ENCODE peak calls at places on chromosomes 7 and 10, in eight cellular contexts. One of them, this sample, is unnamed.

GRCh38 chr7:112566392-112567324 is 85.9 kb downstream of the LSMEM1 start:
- DNase-seq in ovary: no peak
- DNase-seq in CD8-positive, alpha-beta memory T cell: no peak
- DNase-seq in CD8-positive, alpha-beta T cell: no peak
- DNase-seq in fibroblast of the aortic adventitia: no peak
- DNase-seq in Caco-2: no peak
- DNase-seq in Peyer's patch: no peak
- DNase-seq in fibroblast of mammary gland: no peak
- DNase-seq in this sample: no peak

GRCh38 chr10:97597778-97598177 is 8.3 kb downstream of the C10orf62 start:
- DNase-seq in fibroblast of mammary gland: no peak
- DNase-seq in Peyer's patch: no peak
- DNase-seq in Caco-2: no peak
- DNase-seq in CD8-positive, alpha-beta memory T cell: no peak
- DNase-seq in CD8-positive, alpha-beta T cell: no peak
- DNase-seq in ovary: no peak
- DNase-seq in fibroblast of the aortic adventitia: no peak
- DNase-seq in this sample: no peak

GRCh38 chr10:117960345-117960744 is 86.4 kb downstream of the RAB11FIP2 start:
- DNase-seq in Peyer's patch: no peak
- DNase-seq in fibroblast of the aortic adventitia: peak
- DNase-seq in CD8-positive, alpha-beta T cell: no peak
- DNase-seq in Caco-2: no peak
- DNase-seq in ovary: no peak
- DNase-seq in fibroblast of mammary gland: peak
- DNase-seq in CD8-positive, alpha-beta memory T cell: no peak
- DNase-seq in this sample: no peak

GRCh38 chr10:25061711-25062455 is 45.5 kb downstream of the THNSL1 start:
- DNase-seq in ovary: no peak
- DNase-seq in fibroblast of the aortic adventitia: peak
- DNase-seq in Peyer's patch: no peak
- DNase-seq in CD8-positive, alpha-beta T cell: no peak
- DNase-seq in fibroblast of mammary gland: peak
- DNase-seq in CD8-positive, alpha-beta memory T cell: no peak
- DNase-seq in Caco-2: peak
- DNase-seq in this sample: no peak

GRCh38 chr7:22443370-22444180 is 56.4 kb downstream of the STEAP1B start:
- DNase-seq in Caco-2: no peak
- DNase-seq in ovary: no peak
- DNase-seq in Peyer's patch: no peak
- DNase-seq in fibroblast of the aortic adventitia: no peak
- DNase-seq in CD8-positive, alpha-beta memory T cell: no peak
- DNase-seq in fibroblast of mammary gland: peak
- DNase-seq in CD8-positive, alpha-beta T cell: no peak
- DNase-seq in this sample: no peak

GRCh38 chr7:128404826-128405344 is 4.9 kb downstream of the IMPDH1 start:
- DNase-seq in CD8-positive, alpha-beta T cell: no peak
- DNase-seq in CD8-positive, alpha-beta memory T cell: no peak
- DNase-seq in ovary: peak
- DNase-seq in fibroblast of the aortic adventitia: no peak
- DNase-seq in Peyer's patch: no peak
- DNase-seq in fibroblast of mammary gland: peak
- DNase-seq in Caco-2: no peak
- DNase-seq in this sample: no peak

GRCh38 chr10:74231375-74231774 is 80.4 kb downstream of the ADK start:
- DNase-seq in ovary: no peak
- DNase-seq in fibroblast of mammary gland: peak
- DNase-seq in CD8-positive, alpha-beta memory T cell: no peak
- DNase-seq in Peyer's patch: no peak
- DNase-seq in CD8-positive, alpha-beta T cell: no peak
- DNase-seq in Caco-2: no peak
- DNase-seq in fibroblast of the aortic adventitia: peak
- DNase-seq in this sample: no peak

GRCh38 chr10:16987129-16987670 is 142.4 kb downstream of the CUBN start:
- DNase-seq in ovary: no peak
- DNase-seq in Caco-2: no peak
- DNase-seq in fibroblast of the aortic adventitia: peak
- DNase-seq in fibroblast of mammary gland: peak
- DNase-seq in CD8-positive, alpha-beta memory T cell: no peak
- DNase-seq in CD8-positive, alpha-beta T cell: no peak
- DNase-seq in Peyer's patch: no peak
- DNase-seq in this sample: no peak

GRCh38 chr7:23106801-23107713 is 1.5 kb downstream of the KLHL7 start:
- DNase-seq in fibroblast of mammary gland: no peak
- DNase-seq in fibroblast of the aortic adventitia: peak
- DNase-seq in Peyer's patch: no peak
- DNase-seq in Caco-2: no peak
- DNase-seq in CD8-positive, alpha-beta T cell: no peak
- DNase-seq in CD8-positive, alpha-beta memory T cell: no peak
- DNase-seq in ovary: no peak
- DNase-seq in this sample: no peak

GRCh38 chr7:155208681-155209477 is 88.8 kb upstream of the INSIG1 start:
- DNase-seq in fibroblast of mammary gland: peak
- DNase-seq in ovary: no peak
- DNase-seq in fibroblast of the aortic adventitia: peak
- DNase-seq in CD8-positive, alpha-beta memory T cell: no peak
- DNase-seq in Peyer's patch: no peak
- DNase-seq in CD8-positive, alpha-beta T cell: no peak
- DNase-seq in Caco-2: no peak
- DNase-seq in this sample: no peak

GRCh38 chr7:140212100-140212881 is 35.5 kb upstream of the KDM7A start:
- DNase-seq in Caco-2: no peak
- DNase-seq in Peyer's patch: peak
- DNase-seq in ovary: no peak
- DNase-seq in CD8-positive, alpha-beta T cell: no peak
- DNase-seq in CD8-positive, alpha-beta memory T cell: no peak
- DNase-seq in fibroblast of mammary gland: peak
- DNase-seq in fibroblast of the aortic adventitia: peak
- DNase-seq in this sample: no peak

GRCh38 chr7:140214075-140214684 is 37.4 kb upstream of the KDM7A start:
- DNase-seq in CD8-positive, alpha-beta T cell: no peak
- DNase-seq in fibroblast of mammary gland: peak
- DNase-seq in CD8-positive, alpha-beta memory T cell: no peak
- DNase-seq in Caco-2: no peak
- DNase-seq in fibroblast of the aortic adventitia: peak
- DNase-seq in ovary: no peak
- DNase-seq in Peyer's patch: peak
- DNase-seq in this sample: peak

GRCh38 chr7:140217750-140218501 is 41.1 kb upstream of the KDM7A start:
- DNase-seq in ovary: no peak
- DNase-seq in CD8-positive, alpha-beta T cell: no peak
- DNase-seq in CD8-positive, alpha-beta memory T cell: no peak
- DNase-seq in Peyer's patch: no peak
- DNase-seq in fibroblast of mammary gland: no peak
- DNase-seq in Caco-2: no peak
- DNase-seq in fibroblast of the aortic adventitia: no peak
- DNase-seq in this sample: no peak

GRCh38 chr7:140213684-140214074 is 36.9 kb upstream of the KDM7A start:
- DNase-seq in Peyer's patch: no peak
- DNase-seq in fibroblast of mammary gland: peak
- DNase-seq in CD8-positive, alpha-beta T cell: no peak
- DNase-seq in Caco-2: no peak
- DNase-seq in ovary: no peak
- DNase-seq in CD8-positive, alpha-beta memory T cell: no peak
- DNase-seq in fibroblast of the aortic adventitia: peak
- DNase-seq in this sample: no peak

DNA sequence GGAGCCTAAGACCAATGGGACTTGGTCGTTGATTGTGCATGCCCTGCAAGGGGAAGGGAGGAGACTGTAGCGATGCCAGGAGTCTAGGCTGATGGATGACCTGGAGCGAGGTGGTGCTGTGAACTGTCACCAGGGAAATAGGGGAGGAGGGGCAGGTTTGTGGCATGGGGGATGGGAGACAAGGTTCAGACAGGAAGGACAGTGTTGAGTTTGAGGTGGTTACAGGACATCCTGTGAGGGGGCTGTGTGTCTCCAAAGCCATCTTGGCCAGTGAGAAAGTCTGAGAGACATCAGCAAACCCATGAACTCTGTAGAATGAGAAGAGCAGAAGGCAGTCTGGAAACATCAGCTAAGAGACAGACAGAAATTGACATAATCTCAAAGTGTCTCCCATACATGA is 38.5 kb upstream of the KDM7A start:
- DNase-seq in ovary: no peak
- DNase-seq in CD8-positive, alpha-beta T cell: no peak
- DNase-seq in Caco-2: no peak
- DNase-seq in fibroblast of the aortic adventitia: no peak
- DNase-seq in Peyer's patch: no peak
- DNase-seq in CD8-positive, alpha-beta memory T cell: no peak
- DNase-seq in fibroblast of mammary gland: no peak
- DNase-seq in this sample: no peak
- H3K4me3 ChIP-seq in ovary: no peak
- H3K4me3 ChIP-seq in CD8-positive, alpha-beta T cell: no peak
- H3K4me3 ChIP-seq in Caco-2: no peak
- H3K4me3 ChIP-seq in fibroblast of the aortic adventitia: no peak
- H3K4me3 ChIP-seq in Peyer's patch: no peak
- H3K4me3 ChIP-seq in CD8-positive, alpha-beta memory T cell: no peak
- H3K4me3 ChIP-seq in fibroblast of mammary gland: no peak
- H3K4me3 ChIP-seq in this sample: no peak

GRCh38 chr10:62037166-62037831 is 135.8 kb downstream of the ARID5B start:
- DNase-seq in fibroblast of the aortic adventitia: peak
- DNase-seq in Caco-2: peak
- DNase-seq in ovary: no peak
- DNase-seq in CD8-positive, alpha-beta T cell: no peak
- DNase-seq in Peyer's patch: no peak
- DNase-seq in CD8-positive, alpha-beta memory T cell: no peak
- DNase-seq in fibroblast of mammary gland: peak
- DNase-seq in this sample: no peak
- H3K4me3 ChIP-seq in fibroblast of the aortic adventitia: no peak
- H3K4me3 ChIP-seq in Caco-2: no peak
- H3K4me3 ChIP-seq in ovary: no peak
- H3K4me3 ChIP-seq in CD8-positive, alpha-beta T cell: no peak
- H3K4me3 ChIP-seq in Peyer's patch: no peak
- H3K4me3 ChIP-seq in CD8-positive, alpha-beta memory T cell: no peak
- H3K4me3 ChIP-seq in fibroblast of mammary gland: no peak
- H3K4me3 ChIP-seq in this sample: no peak

DNA sequence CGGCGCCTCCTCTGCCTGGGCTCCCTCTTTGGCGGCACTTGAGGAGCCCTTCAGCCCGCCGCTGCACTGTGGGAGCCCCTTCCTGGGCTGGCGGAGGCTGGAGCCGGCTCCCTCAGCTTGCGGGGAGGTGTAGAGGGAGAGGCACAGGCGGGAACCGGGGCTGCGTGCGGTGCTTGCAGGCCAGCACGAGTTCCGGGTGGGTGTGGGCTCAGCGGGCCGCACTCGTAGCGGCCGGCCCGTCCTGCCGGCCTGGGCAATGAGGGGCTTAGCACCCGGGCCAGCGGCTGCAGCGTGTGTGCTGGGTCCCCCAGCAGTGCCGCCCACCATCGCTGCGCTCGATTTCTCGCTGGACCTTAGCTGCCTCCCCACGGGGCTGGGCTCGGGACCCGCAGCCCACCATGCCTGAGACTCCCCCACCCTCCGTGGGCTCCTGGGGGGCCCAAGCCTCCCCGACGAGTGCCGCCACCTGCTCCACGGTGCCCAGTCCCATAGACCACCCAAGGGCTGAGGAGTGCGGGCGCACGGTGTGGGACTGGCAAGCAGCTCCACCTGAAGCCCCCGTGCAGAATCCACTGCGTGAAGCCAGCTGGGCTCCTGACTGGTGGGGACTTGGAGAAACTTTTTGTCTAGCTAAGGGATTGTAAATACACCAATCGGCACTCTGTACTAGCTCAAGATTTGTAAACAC is 73.8 kb upstream of the KMT2E start:
- DNase-seq in Peyer's patch: no peak
- DNase-seq in ovary: no peak
- DNase-seq in Caco-2: no peak
- DNase-seq in CD8-positive, alpha-beta T cell: no peak
- DNase-seq in CD8-positive, alpha-beta memory T cell: peak
- DNase-seq in fibroblast of mammary gland: no peak
- DNase-seq in fibroblast of the aortic adventitia: no peak
- DNase-seq in this sample: peak
- H3K4me3 ChIP-seq in Peyer's patch: no peak
- H3K4me3 ChIP-seq in ovary: no peak
- H3K4me3 ChIP-seq in Caco-2: no peak
- H3K4me3 ChIP-seq in CD8-positive, alpha-beta T cell: no peak
- H3K4me3 ChIP-seq in CD8-positive, alpha-beta memory T cell: no peak
- H3K4me3 ChIP-seq in fibroblast of mammary gland: no peak
- H3K4me3 ChIP-seq in fibroblast of the aortic adventitia: no peak
- H3K4me3 ChIP-seq in this sample: no peak

GRCh38 chr7:38391751-38392150 is 118.3 kb upstream of the TARP start:
- DNase-seq in ovary: no peak
- DNase-seq in Peyer's patch: no peak
- DNase-seq in fibroblast of the aortic adventitia: no peak
- DNase-seq in CD8-positive, alpha-beta T cell: no peak
- DNase-seq in CD8-positive, alpha-beta memory T cell: no peak
- DNase-seq in Caco-2: no peak
- DNase-seq in fibroblast of mammary gland: no peak
- DNase-seq in this sample: no peak
- H3K4me3 ChIP-seq in ovary: no peak
- H3K4me3 ChIP-seq in Peyer's patch: no peak
- H3K4me3 ChIP-seq in fibroblast of the aortic adventitia: no peak
- H3K4me3 ChIP-seq in CD8-positive, alpha-beta T cell: no peak
- H3K4me3 ChIP-seq in CD8-positive, alpha-beta memory T cell: no peak
- H3K4me3 ChIP-seq in Caco-2: no peak
- H3K4me3 ChIP-seq in fibroblast of mammary gland: no peak
- H3K4me3 ChIP-seq in this sample: no peak

This sample was measured in lower lobe of right lung.